ENCODE peak calls at places on chromosomes 7 and 10, in six cellular contexts. V is cardiac muscle cell, N is heart right ventricle, H is endodermal cell, M is activated B cell treated with CpG ODN at 0.5 μM for 24 hours, J is choroid plexus epithelial cell. X is an unnamed sample.

GRCh38 chr10:72276013-72276387 is 2.3 kb downstream of the DDIT4 start:
- DNase-seq in V (no peak), N (no peak), H (no peak), M (no peak), J (peak), X (no peak)

GRCh38 chr7:33612434-33612833 is 292.9 kb upstream of the BMPER start:
- DNase-seq in V (no peak), N (no peak), H (no peak), M (no peak), J (no peak), X (no peak)

GRCh38 chr10:99484626-99485581 is 47.8 kb upstream of the NKX2-3 start:
- DNase-seq in V (no peak), N (no peak), H (peak), M (no peak), J (no peak), X (no peak)

GRCh38 chr10:57992321-57993077 is 275.2 kb downstream of the IPMK start:
- DNase-seq in V (no peak), N (no peak), H (no peak), M (no peak), J (peak), X (no peak)

GRCh38 chr7:25877802-25878789 is 273.9 kb upstream of the NFE2L3 start:
- DNase-seq in V (no peak), N (no peak), H (peak), M (no peak), J (no peak), X (no peak)

GRCh38 chr7:40436761-40437160 is 302.0 kb downstream of the SUGCT start:
- DNase-seq in V (no peak), N (no peak), H (no peak), M (no peak), J (peak), X (no peak)

GRCh38 chr7:130804156-130804708 is 70.2 kb upstream of the KLF14 start:
- DNase-seq in V (no peak), N (no peak), H (no peak), M (no peak), J (no peak), X (no peak)

GRCh38 chr7:142776206-142776844 is 5.6 kb downstream of the PRSS2 start:
- DNase-seq in V (no peak), N (no peak), H (no peak), M (no peak), J (peak), X (no peak)

GRCh38 chr10:93457511-93457910 is 24.6 kb downstream of the MYOF start:
- DNase-seq in V (no peak), N (no peak), H (no peak), M (no peak), J (no peak), X (no peak)

GRCh38 chr7:102079140-102080002 is 207.3 kb upstream of the SH2B2 start:
- DNase-seq in V (peak), N (no peak), H (peak), M (no peak), J (no peak), X (no peak)

GRCh38 chr7:38524786-38525185 is 106.4 kb downstream of the AMPH start:
- DNase-seq in V (no peak), N (no peak), H (no peak), M (no peak), J (peak), X (no peak)

GRCh38 chr10:37865264-37865663 is 7.9 kb upstream of the ZNF248 start:
- DNase-seq in V (no peak), N (no peak), H (no peak), M (no peak), J (no peak), X (no peak)

GRCh38 chr7:11374629-11375028 is 401.0 kb downstream of the PHF14 start:
- DNase-seq in V (no peak), N (no peak), H (no peak), M (no peak), J (no peak), X (no peak)

GRCh38 chr7:27641576-27642230 is 21.0 kb downstream of the HIBADH start:
- DNase-seq in V (no peak), N (no peak), H (no peak), M (no peak), J (peak), X (no peak)

GRCh38 chr10:82981137-82981723 is 1106.2 kb downstream of the NRG3 start:
- DNase-seq in V (no peak), N (no peak), H (no peak), M (no peak), J (peak), X (no peak)

GRCh38 chr10:94397549-94398370 is 4.6 kb upstream of the TBC1D12 start:
- DNase-seq in V (no peak), N (no peak), H (no peak), M (no peak), J (peak), X (no peak)

GRCh38 chr10:15155978-15156377 is 12.5 kb downstream of the NMT2 start:
- DNase-seq in V (no peak), N (no peak), H (no peak), M (no peak), J (no peak), X (no peak)

GRCh38 chr7:128890306-128891109 is 20.0 kb downstream of the KCP start:
- DNase-seq in V (no peak), N (no peak), H (peak), M (peak), J (no peak), X (no peak)

GRCh38 chr10:52332815-52333214 is 18.7 kb downstream of the DKK1 start:
- DNase-seq in V (no peak), N (no peak), H (no peak), M (no peak), J (peak), X (no peak)

GRCh38 chr10:6153845-6154244 is 48.9 kb upstream of the PFKFB3 start:
- DNase-seq in V (no peak), N (no peak), H (no peak), M (no peak), J (no peak), X (no peak)

GRCh38 chr7:73847941-73848723 is 5.8 kb upstream of the METTL27 start:
- DNase-seq in V (no peak), N (no peak), H (no peak), M (no peak), J (no peak), X (no peak)

GRCh38 chr10:86001521-86001920 is 365.1 kb downstream of the GRID1 start:
- DNase-seq in V (no peak), N (no peak), H (no peak), M (no peak), J (no peak), X (no peak)

GRCh38 chr10:110840225-110840922 is 31.4 kb upstream of the PDCD4 start:
- DNase-seq in V (no peak), N (no peak), H (no peak), M (no peak), J (peak), X (no peak)

GRCh38 chr10:102770792-102771191 is 27.0 kb downstream of the WBP1L start:
- DNase-seq in V (no peak), N (no peak), H (no peak), M (no peak), J (peak), X (no peak)

DNA sequence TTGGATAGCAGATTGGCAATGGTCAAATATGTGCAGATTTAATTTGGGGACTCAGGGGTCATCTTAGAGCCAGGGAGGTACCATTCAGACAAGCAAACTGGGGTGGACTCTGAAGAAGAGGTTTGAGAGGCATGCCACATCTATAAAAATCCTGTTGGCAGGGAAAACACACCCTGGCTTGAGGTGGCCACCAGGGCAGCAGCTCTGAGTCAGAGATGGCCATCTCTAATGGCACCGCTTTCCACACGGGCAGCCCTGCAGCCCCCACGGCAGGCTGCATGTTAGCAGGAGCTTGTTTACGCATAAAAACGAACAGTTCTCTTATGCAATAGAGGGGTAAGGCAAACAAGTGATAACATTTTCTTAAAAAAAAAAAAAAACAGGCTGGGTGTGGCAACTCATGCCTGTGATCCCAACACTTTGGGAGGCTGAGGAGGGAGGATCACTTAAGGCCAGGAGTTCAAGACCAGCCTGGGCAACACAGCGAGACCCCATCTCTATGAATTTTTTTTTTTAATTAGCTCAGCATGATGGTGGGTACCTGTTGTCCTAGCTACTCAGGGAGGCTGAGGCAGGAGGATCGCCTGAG is 14.9 kb downstream of the DLG5 start:
- DNase-seq in V (no peak), N (no peak), H (no peak), M (no peak), J (no peak), X (no peak)
- TF ChIP-seq CTCF in V (peak), N (no peak), H (peak), M (no peak), J (peak), X (no peak)

GRCh38 chr7:90303241-90303640 is 17.9 kb downstream of the FAM237B start:
- DNase-seq in V (no peak), N (no peak), H (no peak), M (no peak), J (no peak), X (no peak)

GRCh38 chr7:90297118-90297517 is 24.0 kb downstream of the FAM237B start:
- DNase-seq in V (no peak), N (no peak), H (no peak), M (no peak), J (no peak), X (no peak)

DNA sequence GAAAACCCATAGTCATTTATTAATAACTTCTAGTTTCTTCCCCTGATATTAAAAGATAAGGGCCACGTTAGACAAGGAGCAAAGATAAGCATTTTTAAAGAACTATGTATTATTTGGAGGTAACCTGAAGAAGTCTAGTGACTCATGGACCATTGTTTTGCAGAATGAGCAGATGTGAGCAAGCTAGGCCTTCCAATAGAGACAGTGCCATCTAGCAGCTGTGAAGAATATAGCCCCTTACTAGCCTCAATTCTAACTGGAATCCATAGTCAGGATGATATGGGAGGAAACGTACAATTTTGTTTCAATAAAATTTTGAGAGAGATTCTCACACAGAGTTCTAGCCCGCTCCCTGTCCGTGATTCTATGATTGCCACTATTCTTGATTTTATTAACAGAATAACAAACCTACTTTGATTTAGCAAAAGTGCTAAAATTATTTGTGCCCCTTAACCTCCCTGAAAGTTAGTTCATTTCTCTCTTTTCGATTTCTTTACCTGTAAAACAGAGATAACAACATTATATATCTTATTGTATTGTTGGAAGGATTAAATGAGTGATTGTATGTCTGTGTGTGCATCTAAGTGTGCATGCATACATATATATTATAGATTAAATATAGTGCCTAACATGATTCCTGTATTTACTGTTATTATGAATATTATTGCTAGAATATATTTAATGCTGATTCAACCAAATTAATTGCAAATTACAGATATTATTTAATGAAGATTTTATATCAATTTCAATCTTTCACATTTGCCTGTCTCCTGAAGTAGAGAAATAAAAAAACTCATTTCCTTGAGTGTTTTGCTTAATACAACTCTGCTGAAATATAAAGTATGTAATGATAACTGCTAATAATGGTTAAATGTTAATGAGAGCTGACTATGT is 22.7 kb downstream of the FAM237B start:
- DNase-seq in V (peak), N (no peak), H (no peak), M (no peak), J (peak), X (no peak)
- TF ChIP-seq CTCF in V (peak), N (peak), H (peak), M (no peak), J (peak), X (peak)

DNA sequence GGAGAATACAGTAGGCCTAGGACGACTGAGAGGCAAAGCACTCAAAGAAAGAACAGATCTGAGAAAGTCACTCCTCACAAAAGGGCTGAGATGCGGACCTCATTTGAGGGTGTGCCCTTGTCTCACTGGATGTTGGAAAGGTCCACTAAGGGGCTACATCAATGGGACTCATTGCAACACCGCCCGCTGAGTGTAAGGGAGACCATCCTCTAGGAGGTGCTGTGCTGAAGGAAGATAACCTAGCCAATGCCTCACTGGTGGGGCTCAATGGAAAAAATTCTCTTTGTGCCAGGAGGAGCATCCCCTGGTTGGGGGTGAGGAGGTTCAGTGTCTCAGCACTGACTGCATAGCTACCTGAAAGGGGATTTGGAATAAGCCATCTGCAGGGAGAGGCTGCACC is 758.7 kb upstream of the CELF2 start:
- DNase-seq in V (no peak), N (no peak), H (peak), M (no peak), J (no peak), X (no peak)
- TF ChIP-seq CTCF in V (no peak), N (no peak), H (peak), M (no peak), J (no peak), X (no peak)

GRCh38 chr10:21953585-21954057 is 49.9 kb downstream of the DNAJC1 start:
- DNase-seq in V (peak), N (no peak), H (no peak), M (no peak), J (peak), X (no peak)
- TF ChIP-seq CTCF in V (peak), N (peak), H (peak), M (no peak), J (peak), X (peak)

DNA sequence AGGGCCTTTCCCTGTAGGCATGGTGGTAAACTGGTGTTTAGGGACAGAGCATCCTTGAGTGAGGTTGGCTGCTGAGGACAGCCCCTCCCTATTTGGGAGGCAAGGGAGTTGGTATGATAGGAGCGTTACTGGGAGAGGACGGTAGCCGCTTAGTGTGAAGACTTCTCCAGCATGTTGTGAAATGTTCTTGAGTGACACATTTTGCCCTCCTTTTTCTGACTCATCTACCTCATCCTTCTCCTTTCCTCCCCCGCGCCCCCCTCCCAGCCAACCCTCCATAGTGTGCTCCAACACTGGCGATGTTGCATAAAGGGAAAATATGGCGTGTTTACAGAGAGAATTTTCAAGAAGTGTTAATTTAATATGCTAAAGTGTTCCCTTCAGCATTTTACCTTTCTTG is 645.0 kb upstream of the GALNT17 start:
- DNase-seq in V (no peak), N (no peak), H (no peak), M (no peak), J (no peak), X (no peak)
- TF ChIP-seq CTCF in V (no peak), N (no peak), H (no peak), M (no peak), J (no peak), X (no peak)

GRCh38 chr7:1925349-1925748 is 255.3 kb downstream of the ELFN1 start:
- DNase-seq in V (no peak), N (no peak), H (no peak), M (no peak), J (no peak), X (no peak)
- TF ChIP-seq CTCF in V (peak), N (no peak), H (peak), M (no peak), J (peak), X (no peak)

GRCh38 chr10:91043173-91043910 is 122.5 kb upstream of the ANKRD1 start:
- DNase-seq in V (peak), N (peak), H (no peak), M (no peak), J (peak), X (no peak)
- TF ChIP-seq CTCF in V (peak), N (peak), H (peak), M (no peak), J (peak), X (peak)

DNA sequence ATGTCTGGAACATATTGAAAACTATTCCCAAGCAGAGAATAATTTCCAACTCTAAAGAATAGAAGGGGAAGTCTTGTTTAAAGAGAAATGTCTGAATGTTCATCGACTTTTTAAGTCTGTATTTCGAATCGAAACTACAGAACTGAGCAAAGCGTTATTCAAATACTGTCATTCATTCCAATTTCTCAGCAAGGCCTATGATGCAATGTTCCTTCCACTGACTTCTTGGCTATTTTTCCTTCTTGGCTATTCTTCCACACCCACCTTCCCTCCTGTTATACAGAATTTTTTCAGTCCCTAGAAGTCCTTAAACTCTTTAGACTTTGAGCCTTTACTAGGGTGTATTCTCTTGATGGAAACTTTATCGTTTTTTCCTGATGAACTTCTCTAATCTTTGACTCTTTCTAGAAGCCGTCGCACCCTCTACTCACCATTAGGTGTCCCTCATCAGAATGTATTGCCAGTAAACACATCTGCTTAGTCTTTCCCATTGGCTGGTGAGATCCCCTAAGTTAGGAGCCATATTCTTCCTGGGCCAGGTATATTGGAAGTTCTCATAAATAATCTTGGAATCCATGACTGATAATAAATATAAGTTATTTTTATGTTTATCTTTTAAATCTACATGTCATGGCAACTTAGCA is 235.7 kb upstream of the CCDC6 start:
- DNase-seq in V (no peak), N (no peak), H (no peak), M (no peak), J (no peak), X (no peak)
- TF ChIP-seq CTCF in V (no peak), N (no peak), H (peak), M (no peak), J (no peak), X (no peak)

DNA sequence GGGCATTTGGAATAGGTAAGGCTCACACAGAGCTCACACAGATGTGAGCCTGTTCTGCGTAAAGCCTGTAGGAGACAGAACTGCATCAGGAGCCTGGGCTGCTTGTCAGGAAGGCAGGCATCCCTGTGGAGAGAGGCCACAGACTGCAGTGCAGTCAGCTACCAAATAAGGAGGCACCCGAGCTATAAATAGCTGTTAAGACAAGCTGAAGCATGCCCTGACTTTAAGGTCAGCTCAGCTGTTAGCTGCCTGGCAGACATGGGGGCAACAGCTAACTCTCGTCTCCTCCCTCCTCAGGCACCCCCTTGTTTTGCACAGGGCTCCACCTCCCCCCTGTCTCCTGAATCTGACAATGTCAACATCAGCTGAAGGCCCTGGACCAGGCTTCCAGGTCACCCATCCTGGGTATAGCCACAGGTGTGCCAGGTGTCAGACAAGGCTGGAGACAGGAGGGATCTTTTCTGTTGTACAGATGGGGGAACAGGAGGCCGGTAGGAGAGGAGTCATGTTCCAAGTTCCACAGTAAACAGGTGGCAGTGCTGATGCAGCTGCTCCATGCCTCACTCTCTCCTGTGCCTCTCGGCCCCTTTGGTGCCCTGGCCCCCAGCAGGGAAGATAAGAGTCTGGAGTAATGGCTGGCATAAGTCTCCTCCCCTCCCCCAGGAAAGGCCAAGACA is 27.6 kb upstream of the MKRN1 start:
- DNase-seq in V (peak), N (peak), H (peak), M (no peak), J (peak), X (no peak)
- TF ChIP-seq CTCF in V (no peak), N (peak), H (peak), M (no peak), J (peak), X (no peak)

X was measured in progenitor cell of endocrine pancreas.